ENCODE peak calls at places on chromosomes 2 and 18, in seven cellular contexts. One of them, this sample, is unnamed.

GRCh38 chr2:11996618-11997017 is 250.2 kb downstream of the LPIN1 start:
- DNase-seq in heart right ventricle: no peak
- DNase-seq in bronchial epithelial cell: peak
- DNase-seq in HFFc6: peak
- DNase-seq in HT-29: no peak
- DNase-seq in mucosa of gallbladder: no peak
- DNase-seq in activated T-cell treated with anti-CD3 and anti-CD28 coated beads for 1 hour: no peak
- DNase-seq in this sample: no peak

GRCh38 chr2:96940026-96940601 is 46.3 kb downstream of the FAM178B start:
- DNase-seq in activated T-cell treated with anti-CD3 and anti-CD28 coated beads for 1 hour: no peak
- DNase-seq in bronchial epithelial cell: no peak
- DNase-seq in heart right ventricle: no peak
- DNase-seq in mucosa of gallbladder: no peak
- DNase-seq in HFFc6: no peak
- DNase-seq in HT-29: no peak
- DNase-seq in this sample: no peak

GRCh38 chr18:43067570-43067969 is 47.9 kb downstream of the RIT2 start:
- DNase-seq in heart right ventricle: no peak
- DNase-seq in activated T-cell treated with anti-CD3 and anti-CD28 coated beads for 1 hour: no peak
- DNase-seq in HT-29: no peak
- DNase-seq in bronchial epithelial cell: no peak
- DNase-seq in mucosa of gallbladder: no peak
- DNase-seq in HFFc6: no peak
- DNase-seq in this sample: no peak

GRCh38 chr2:136572335-136572734 is 193.0 kb upstream of the THSD7B start:
- DNase-seq in HT-29: no peak
- DNase-seq in heart right ventricle: peak
- DNase-seq in mucosa of gallbladder: peak
- DNase-seq in HFFc6: no peak
- DNase-seq in bronchial epithelial cell: no peak
- DNase-seq in activated T-cell treated with anti-CD3 and anti-CD28 coated beads for 1 hour: no peak
- DNase-seq in this sample: no peak

GRCh38 chr2:28565720-28566295 is 69.9 kb downstream of the PLB1 start:
- DNase-seq in HFFc6: no peak
- DNase-seq in mucosa of gallbladder: no peak
- DNase-seq in bronchial epithelial cell: peak
- DNase-seq in HT-29: no peak
- DNase-seq in heart right ventricle: no peak
- DNase-seq in activated T-cell treated with anti-CD3 and anti-CD28 coated beads for 1 hour: no peak
- DNase-seq in this sample: no peak

GRCh38 chr18:22391571-22392359 is 25.9 kb downstream of the CTAGE1 start:
- DNase-seq in bronchial epithelial cell: peak
- DNase-seq in HFFc6: peak
- DNase-seq in HT-29: peak
- DNase-seq in activated T-cell treated with anti-CD3 and anti-CD28 coated beads for 1 hour: no peak
- DNase-seq in mucosa of gallbladder: no peak
- DNase-seq in heart right ventricle: no peak
- DNase-seq in this sample: peak

GRCh38 chr2:134454426-134454825 is 200.6 kb downstream of the MGAT5 start:
- DNase-seq in HT-29: no peak
- DNase-seq in activated T-cell treated with anti-CD3 and anti-CD28 coated beads for 1 hour: no peak
- DNase-seq in heart right ventricle: no peak
- DNase-seq in mucosa of gallbladder: no peak
- DNase-seq in HFFc6: no peak
- DNase-seq in bronchial epithelial cell: no peak
- DNase-seq in this sample: no peak

GRCh38 chr2:236582968-236583367 is 13.3 kb downstream of the ACKR3 start:
- DNase-seq in bronchial epithelial cell: no peak
- DNase-seq in HT-29: no peak
- DNase-seq in activated T-cell treated with anti-CD3 and anti-CD28 coated beads for 1 hour: no peak
- DNase-seq in heart right ventricle: no peak
- DNase-seq in mucosa of gallbladder: no peak
- DNase-seq in HFFc6: no peak
- DNase-seq in this sample: no peak

GRCh38 chr2:9326975-9327374 is 96.4 kb downstream of the ITGB1BP1 start:
- DNase-seq in mucosa of gallbladder: no peak
- DNase-seq in bronchial epithelial cell: no peak
- DNase-seq in HT-29: no peak
- DNase-seq in activated T-cell treated with anti-CD3 and anti-CD28 coated beads for 1 hour: no peak
- DNase-seq in HFFc6: no peak
- DNase-seq in heart right ventricle: no peak
- DNase-seq in this sample: peak

GRCh38 chr2:160270571-160271113 is 70.6 kb upstream of the ITGB6 start:
- DNase-seq in heart right ventricle: no peak
- DNase-seq in HT-29: peak
- DNase-seq in bronchial epithelial cell: peak
- DNase-seq in HFFc6: peak
- DNase-seq in mucosa of gallbladder: no peak
- DNase-seq in activated T-cell treated with anti-CD3 and anti-CD28 coated beads for 1 hour: no peak
- DNase-seq in this sample: peak

GRCh38 chr2:105873721-105874120 is 129.0 kb downstream of the NCK2 start:
- DNase-seq in heart right ventricle: no peak
- DNase-seq in mucosa of gallbladder: peak
- DNase-seq in HT-29: no peak
- DNase-seq in HFFc6: peak
- DNase-seq in bronchial epithelial cell: peak
- DNase-seq in activated T-cell treated with anti-CD3 and anti-CD28 coated beads for 1 hour: no peak
- DNase-seq in this sample: peak

GRCh38 chr2:172953970-172954852 is 121.4 kb upstream of the MAP3K20 start:
- DNase-seq in mucosa of gallbladder: no peak
- DNase-seq in bronchial epithelial cell: peak
- DNase-seq in HT-29: peak
- DNase-seq in activated T-cell treated with anti-CD3 and anti-CD28 coated beads for 1 hour: no peak
- DNase-seq in HFFc6: peak
- DNase-seq in heart right ventricle: no peak
- DNase-seq in this sample: no peak